ENCODE peak calls at places on chromosomes 5 and 9, in nine cellular contexts. B, R, Y, O, C, L, N, I and A are unnamed samples.

GRCh38 chr5:127419007-127419406 is 98.4 kb upstream of the PRRC1 start:
- DNase-seq in B (no peak), R (no peak), Y (no peak), O (no peak), C (no peak), L (no peak), N (no peak), I (no peak), A (no peak)

GRCh38 chr5:136033244-136033643 is 4.5 kb downstream of the TGFBI start:
- DNase-seq in B (no peak), R (no peak), Y (no peak), O (no peak), C (no peak), L (no peak), N (no peak), I (no peak), A (no peak)

GRCh38 chr9:111657051-111657450 is 4.4 kb upstream of the GNG10 start:
- DNase-seq in B (no peak), R (no peak), Y (no peak), O (no peak), C (peak; percentile 9), L (no peak), N (no peak), I (no peak), A (no peak)

GRCh38 chr9:134811673-134812668 is 68.6 kb upstream of the FCN2 start:
- DNase-seq in B (no peak), R (no peak), Y (no peak), O (no peak), C (peak; percentile 51), L (no peak), N (no peak), I (no peak), A (no peak)

GRCh38 chr9:87070331-87070730 is 123.0 kb upstream of the GAS1 start:
- DNase-seq in B (no peak), R (no peak), Y (no peak), O (no peak), C (no peak), L (no peak), N (no peak), I (no peak), A (no peak)

GRCh38 chr5:87113848-87114247 is 153.8 kb upstream of the RASA1 start:
- DNase-seq in B (no peak), R (no peak), Y (no peak), O (no peak), C (no peak), L (no peak), N (no peak), I (peak; percentile 89), A (no peak)

GRCh38 chr9:7117676-7118561 is 360.1 kb downstream of the KDM4C start:
- DNase-seq in B (no peak), R (no peak), Y (no peak), O (no peak), C (no peak), L (no peak), N (no peak), I (peak; percentile 41), A (no peak)

GRCh38 chr9:12719431-12719830 is 26.2 kb downstream of the TYRP1 start:
- DNase-seq in B (no peak), R (no peak), Y (no peak), O (no peak), C (peak; percentile 32), L (no peak), N (no peak), I (peak; percentile 45), A (no peak)

GRCh38 chr5:79464695-79465332 is 49.1 kb downstream of the HOMER1 start:
- DNase-seq in B (no peak), R (no peak), Y (no peak), O (no peak), C (peak; percentile 40), L (no peak), N (no peak), I (peak; percentile 52), A (no peak)

GRCh38 chr5:64229163-64229774 is 63.6 kb downstream of the RNF180 start:
- DNase-seq in B (no peak), R (no peak), Y (no peak), O (no peak), C (peak; percentile 60), L (no peak), N (no peak), I (peak; percentile 76), A (no peak)

GRCh38 chr5:107247427-107247826 is 423.3 kb downstream of the EFNA5 start:
- DNase-seq in B (no peak), R (no peak), Y (no peak), O (no peak), C (no peak), L (no peak), N (no peak), I (peak; percentile 20), A (no peak)

GRCh38 chr9:24464321-24464951 is 81.3 kb downstream of the IZUMO3 start:
- DNase-seq in B (no peak), R (no peak), Y (no peak), O (no peak), C (no peak), L (no peak), N (no peak), I (peak; percentile 12), A (no peak)

DNA sequence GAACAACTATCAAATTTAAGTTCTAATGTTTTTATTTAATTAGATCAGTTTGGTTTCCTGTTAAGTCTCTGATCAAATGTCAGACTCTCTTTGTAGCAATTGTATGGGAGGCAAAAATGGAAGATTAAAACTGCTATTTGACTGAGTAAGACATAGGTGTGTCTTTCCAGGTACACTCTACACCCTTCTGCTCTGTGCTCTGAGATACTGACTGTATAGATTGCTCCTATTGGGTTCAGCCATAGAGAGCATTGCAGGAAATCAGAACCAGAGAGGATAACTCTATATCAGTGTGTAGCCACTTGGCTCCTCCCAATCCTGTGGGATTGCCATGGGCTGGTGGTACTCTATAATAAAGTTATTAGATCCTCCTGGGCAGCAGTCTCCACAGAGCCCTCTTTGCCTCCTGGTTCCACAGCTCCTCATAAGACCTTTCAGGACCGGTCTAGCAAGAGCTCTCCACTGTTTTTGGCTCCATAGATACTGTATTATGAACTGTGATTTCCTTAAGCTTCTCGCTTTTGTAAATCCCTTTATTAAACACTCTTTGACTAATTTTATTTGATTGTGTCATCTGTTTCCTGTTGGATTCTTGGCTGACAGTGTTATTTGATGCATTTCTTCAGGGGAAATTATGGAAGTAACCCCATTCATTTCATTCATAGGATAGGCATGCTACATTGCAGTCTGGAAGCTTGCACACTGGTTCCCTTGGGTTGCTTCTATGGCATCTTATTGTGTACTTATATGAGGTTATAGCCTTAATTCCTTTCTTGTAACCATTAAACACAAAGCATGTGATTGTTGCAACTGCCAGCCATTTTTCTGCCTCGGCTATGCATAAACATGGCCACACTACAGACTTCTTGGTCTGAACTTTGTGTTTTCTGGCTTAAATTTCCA is 115.6 kb downstream of the VCAN start:
- DNase-seq in B (no peak), R (no peak), Y (no peak), O (no peak), C (no peak), L (no peak), N (no peak), I (no peak), A (no peak)
- TF ChIP-seq CTCF in B (no peak), R (no peak), Y (no peak), O (no peak), C (no peak), L (no peak), N (no peak), I (no peak), A (no peak)

DNA sequence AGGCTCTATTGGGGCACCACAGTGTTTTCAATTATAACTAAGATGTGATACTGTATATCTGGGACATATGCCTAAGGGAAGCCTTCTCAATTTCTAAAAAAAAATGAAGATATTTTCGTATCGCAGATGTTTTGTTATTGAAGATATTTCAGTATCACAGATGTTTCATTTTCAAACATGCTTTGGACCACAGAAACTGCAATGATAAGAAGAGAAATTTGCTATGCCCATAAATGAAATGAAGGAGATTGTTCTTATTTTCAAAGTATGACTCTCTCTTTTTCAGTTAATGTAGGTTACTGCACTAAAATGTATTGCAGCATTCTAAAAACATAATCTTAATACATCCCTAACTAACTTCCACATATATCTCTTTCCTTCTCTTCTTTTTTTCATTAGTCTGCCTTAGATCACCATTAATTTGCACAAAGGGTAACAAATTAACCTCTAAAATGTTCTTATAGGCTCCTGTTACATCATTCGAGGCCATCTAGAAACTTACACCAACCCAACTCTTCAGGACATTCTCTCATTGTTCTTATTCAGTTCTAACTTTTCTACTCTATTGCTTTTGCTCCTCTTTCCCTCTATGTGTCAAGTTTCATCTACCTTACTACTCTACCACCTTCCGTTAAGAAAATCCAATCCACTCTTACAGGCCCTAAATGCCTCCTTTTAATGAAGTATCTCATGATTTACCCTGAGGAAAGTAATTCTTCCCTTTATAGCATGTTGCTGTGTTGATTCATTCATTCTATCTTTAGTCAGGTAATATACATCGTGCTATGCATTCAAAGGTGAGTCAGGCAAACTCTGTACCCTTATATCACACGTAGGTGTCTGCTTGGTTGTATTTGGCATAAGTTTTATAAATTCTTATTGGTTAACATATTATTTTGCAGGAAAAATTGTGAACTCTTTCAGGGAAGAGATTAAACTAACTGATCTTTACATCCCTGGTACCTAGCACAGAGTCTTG is 70.5 kb downstream of the ST8SIA4 start:
- DNase-seq in B (no peak), R (no peak), Y (no peak), O (no peak), C (no peak), L (no peak), N (no peak), I (no peak), A (no peak)
- H3K4me1 ChIP-seq in B (no peaks in the 10 kb centered on the region), R (no peaks in the 10 kb centered on the region), Y (peaks cover 5% of the 10 kb centered on the region), O (peaks cover 21% of the 10 kb centered on the region), C (peaks cover 7% of the 10 kb centered on the region), L (no peaks in the 10 kb centered on the region), N (no peaks in the 10 kb centered on the region), I (peaks cover 25% of the 10 kb centered on the region), A (no peaks in the 10 kb centered on the region)

GRCh38 chr9:98801969-98802371 is 5.5 kb upstream of the GALNT12 start:
- DNase-seq in B (no peak), R (no peak), Y (no peak), O (no peak), C (no peak), L (no peak), N (no peak), I (peak; percentile 82), A (no peak)
- H3K27me3 ChIP-seq in B (no peaks in the 10 kb centered on the region), R (no peaks in the 10 kb centered on the region), Y (no peaks in the 10 kb centered on the region), O (peaks cover 32% of the 10 kb centered on the region), C (no peaks in the 10 kb centered on the region), L (no peaks in the 10 kb centered on the region), N (peaks cover 2% of the 10 kb centered on the region), I (no peaks in the 10 kb centered on the region), A (no peaks in the 10 kb centered on the region)

DNA sequence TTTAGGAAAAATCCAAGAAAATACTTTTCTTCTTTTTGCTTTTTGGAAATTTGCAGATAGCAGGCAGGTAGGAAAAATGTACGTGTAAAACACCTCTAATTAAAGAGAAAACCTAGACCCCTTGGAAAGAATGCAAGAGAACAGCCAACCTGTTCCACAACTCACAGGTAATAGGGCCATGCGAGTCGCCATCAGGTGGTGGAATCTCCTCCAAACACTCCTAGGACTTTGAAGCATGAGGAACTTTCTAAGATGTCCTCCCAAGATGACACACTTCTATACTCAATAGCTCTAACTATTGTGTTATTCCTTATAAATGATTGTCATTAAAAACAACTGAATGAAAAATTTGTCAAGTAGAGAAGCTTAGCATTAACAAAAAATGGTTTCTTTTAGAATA is 174.0 kb downstream of the TMC1 start:
- DNase-seq in B (no peak), R (no peak), Y (no peak), O (no peak), C (no peak), L (no peak), N (no peak), I (no peak), A (no peak)
- TF ChIP-seq CTCF in B (no peak), R (no peak), Y (no peak), O (no peak), C (no peak), L (no peak), N (no peak), I (no peak), A (no peak)

GRCh38 chr5:53087596-53087995 is 22.0 kb downstream of the MOCS2 start:
- DNase-seq in B (no peak), R (no peak), Y (no peak), O (no peak), C (no peak), L (no peak), N (no peak), I (no peak), A (no peak)
- H3K4me1 ChIP-seq in B (no peaks in the 10 kb centered on the region), R (no peaks in the 10 kb centered on the region), Y (no peaks in the 10 kb centered on the region), O (peaks cover 19% of the 10 kb centered on the region), C (no peaks in the 10 kb centered on the region), L (no peaks in the 10 kb centered on the region), N (no peaks in the 10 kb centered on the region), I (peaks cover 11% of the 10 kb centered on the region), A (peaks cover 15% of the 10 kb centered on the region)